ENCODE peak calls at places on chromosomes 2 and 18, in nine cellular contexts. P, H, R, A, M, E, J, F and W are unnamed samples.

GRCh38 chr2:240139011-240139441 is 1.4 kb downstream of the OTOS start:
- DNase-seq in P (peak; percentile 3), H (no peak), R (no peak), A (no peak), M (no peak), E (no peak), J (no peak), F (no peak), W (no peak)

GRCh38 chr2:88880441-88880953 is 189.0 kb downstream of the RPIA start:
- DNase-seq in P (peak; percentile 27), H (no peak), R (peak; percentile 47), A (peak; percentile 47), M (peak; percentile 35), E (no peak), J (peak; percentile 12), F (peak; percentile 36), W (peak; percentile 52)

GRCh38 chr2:62118160-62118559 is 77.8 kb upstream of the B3GNT2 start:
- DNase-seq in P (no peak), H (no peak), R (no peak), A (no peak), M (no peak), E (no peak), J (peak; percentile 14), F (no peak), W (no peak)

GRCh38 chr18:78330761-78331160 is 648.9 kb upstream of the SALL3 start:
- DNase-seq in P (no peak), H (no peak), R (no peak), A (no peak), M (no peak), E (no peak), J (no peak), F (no peak), W (no peak)

GRCh38 chr2:239113164-239113563 is 265.3 kb downstream of the TWIST2 start:
- DNase-seq in P (no peak), H (no peak), R (peak; percentile 25), A (no peak), M (no peak), E (no peak), J (peak; percentile 33), F (no peak), W (no peak)

GRCh38 chr2:235021752-235022151 is 69.9 kb downstream of the SH3BP4 start:
- DNase-seq in P (no peak), H (no peak), R (peak; percentile 72), A (no peak), M (peak; percentile 32), E (no peak), J (peak; percentile 89), F (peak; percentile 99), W (peak; percentile 96)

GRCh38 chr2:9770308-9771100 is 72.8 kb upstream of the TAF1B start:
- DNase-seq in P (peak; percentile 77), H (peak; percentile 70), R (peak; percentile 70), A (peak; percentile 67), M (no peak), E (peak; percentile 80), J (peak; percentile 61), F (peak; percentile 67), W (peak; percentile 64)

GRCh38 chr18:35460719-35461118 is 37.0 kb downstream of the INO80C start:
- DNase-seq in P (no peak), H (no peak), R (peak; percentile 76), A (no peak), M (peak; percentile 26), E (no peak), J (peak; percentile 27), F (peak; percentile 49), W (no peak)

GRCh38 chr2:99860720-99861375 is 281.5 kb downstream of the AFF3 start:
- DNase-seq in P (no peak), H (no peak), R (no peak), A (no peak), M (no peak), E (no peak), J (peak; percentile 57), F (no peak), W (no peak)

GRCh38 chr2:99862566-99862965 is 279.8 kb downstream of the AFF3 start:
- DNase-seq in P (no peak), H (no peak), R (no peak), A (no peak), M (no peak), E (no peak), J (no peak), F (no peak), W (no peak)

GRCh38 chr2:99858951-99859596 is 283.3 kb downstream of the AFF3 start:
- DNase-seq in P (no peak), H (no peak), R (peak; percentile 86), A (no peak), M (no peak), E (no peak), J (peak; percentile 93), F (no peak), W (no peak)

GRCh38 chr2:99863236-99863913 is 279.0 kb downstream of the AFF3 start:
- DNase-seq in P (no peak), H (no peak), R (peak; percentile 88), A (no peak), M (no peak), E (no peak), J (peak; percentile 72), F (no peak), W (no peak)

DNA sequence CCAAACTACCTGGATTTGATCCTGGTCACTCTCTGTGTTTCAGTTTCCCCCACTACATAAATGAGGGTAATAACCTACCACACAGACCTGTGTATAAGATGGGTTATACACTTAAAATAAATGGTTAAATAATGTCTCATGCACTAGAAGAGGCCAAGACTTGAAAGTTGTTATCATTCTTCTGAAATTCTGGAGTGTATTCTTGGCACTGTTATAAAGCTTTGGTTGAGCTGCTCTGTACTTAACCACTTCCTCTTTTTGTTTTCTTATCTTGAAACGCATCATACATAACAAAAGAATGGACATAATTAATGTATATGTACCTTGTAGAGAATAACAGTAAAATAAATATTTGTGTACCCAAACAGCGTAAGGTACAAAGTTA is 281.0 kb downstream of the AFF3 start:
- DNase-seq in P (no peak), H (peak; percentile 23), R (peak; percentile 83), A (no peak), M (no peak), E (no peak), J (peak; percentile 86), F (no peak), W (no peak)
- TF ChIP-seq CTCF in P (no peak), H (no peak), R (no peak), A (no peak), M (no peak), E (no peak), J (no peak), F (no peak), W (no peak)

GRCh38 chr2:217703102-217703501 is 299.7 kb downstream of the TNS1 start:
- DNase-seq in P (no peak), H (no peak), R (no peak), A (peak; percentile 54), M (no peak), E (no peak), J (no peak), F (no peak), W (no peak)

GRCh38 chr2:217694296-217694695 is 308.5 kb downstream of the TNS1 start:
- DNase-seq in P (no peak), H (no peak), R (peak; percentile 32), A (no peak), M (no peak), E (no peak), J (no peak), F (peak; percentile 43), W (peak; percentile 48)

GRCh38 chr2:217695033-217695520 is 307.7 kb downstream of the TNS1 start:
- DNase-seq in P (no peak), H (no peak), R (peak; percentile 92), A (no peak), M (no peak), E (no peak), J (peak; percentile 93), F (peak; percentile 69), W (peak; percentile 99)

GRCh38 chr2:217703999-217704398 is 298.8 kb downstream of the TNS1 start:
- DNase-seq in P (no peak), H (no peak), R (no peak), A (no peak), M (no peak), E (no peak), J (no peak), F (no peak), W (no peak)

DNA sequence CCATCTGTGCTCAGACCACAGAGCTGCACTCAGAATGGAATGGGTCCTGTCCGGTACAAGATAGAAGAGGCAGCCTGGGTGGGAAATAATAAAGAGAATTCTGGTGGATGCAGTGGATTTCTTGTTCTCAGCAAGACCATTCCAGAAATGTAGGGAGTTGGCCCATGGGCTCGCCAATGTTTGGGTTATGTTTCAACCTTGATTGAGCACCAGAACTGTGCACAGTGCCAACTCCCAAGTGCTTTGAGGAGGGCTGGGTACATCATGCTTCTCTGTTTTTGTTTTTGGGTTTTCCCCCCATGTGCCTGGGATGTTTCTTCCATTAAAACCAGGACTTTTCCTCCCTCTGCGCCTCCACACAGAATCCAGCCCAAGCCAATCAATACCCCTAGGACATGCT is 304.1 kb downstream of the TNS1 start:
- DNase-seq in P (no peak), H (no peak), R (no peak), A (peak; percentile 91), M (no peak), E (no peak), J (no peak), F (no peak), W (no peak)
- TF ChIP-seq CTCF in P (no peak), H (no peak), R (no peak), A (no peak), M (no peak), E (no peak), J (no peak), F (no peak), W (no peak)

GRCh38 chr2:191759650-191760049 is 81.7 kb downstream of the NABP1 start:
- DNase-seq in P (no peak), H (no peak), R (no peak), A (no peak), M (no peak), E (no peak), J (no peak), F (no peak), W (no peak)

GRCh38 chr2:191757256-191757655 is 79.3 kb downstream of the NABP1 start:
- DNase-seq in P (no peak), H (no peak), R (no peak), A (no peak), M (no peak), E (no peak), J (no peak), F (no peak), W (no peak)

GRCh38 chr2:191756753-191757152 is 78.8 kb downstream of the NABP1 start:
- DNase-seq in P (no peak), H (no peak), R (no peak), A (no peak), M (no peak), E (no peak), J (no peak), F (no peak), W (no peak)

GRCh38 chr2:191759200-191759507 is 81.2 kb downstream of the NABP1 start:
- DNase-seq in P (no peak), H (no peak), R (no peak), A (no peak), M (no peak), E (no peak), J (no peak), F (no peak), W (no peak)

GRCh38 chr2:191758420-191759199 is 80.7 kb downstream of the NABP1 start:
- DNase-seq in P (peak; percentile 76), H (peak; percentile 87), R (peak; percentile 32), A (peak; percentile 34), M (peak; percentile 33), E (no peak), J (peak; percentile 39), F (no peak), W (peak; percentile 37)
- TF ChIP-seq CTCF in P (peak; percentile 95), H (peak; percentile 74), R (peak; percentile 66), A (peak; percentile 55), M (peak; percentile 75), E (no peak), J (peak; percentile 65), F (peak; percentile 63), W (peak; percentile 83)

GRCh38 chr18:51624311-51624710 is 426.8 kb upstream of the MEX3C start:
- DNase-seq in P (no peak), H (no peak), R (no peak), A (no peak), M (no peak), E (no peak), J (no peak), F (no peak), W (no peak)

GRCh38 chr18:51622676-51623075 is 425.2 kb upstream of the MEX3C start:
- DNase-seq in P (peak; percentile 34), H (no peak), R (no peak), A (no peak), M (no peak), E (no peak), J (no peak), F (no peak), W (no peak)

GRCh38 chr18:51623653-51624052 is 426.2 kb upstream of the MEX3C start:
- DNase-seq in P (no peak), H (no peak), R (no peak), A (no peak), M (no peak), E (no peak), J (no peak), F (no peak), W (no peak)

GRCh38 chr18:51619283-51619682 is 421.8 kb upstream of the MEX3C start:
- DNase-seq in P (no peak), H (no peak), R (no peak), A (no peak), M (no peak), E (no peak), J (no peak), F (no peak), W (no peak)

GRCh38 chr18:51621103-51621969 is 423.9 kb upstream of the MEX3C start:
- DNase-seq in P (peak; percentile 56), H (peak; percentile 55), R (peak; percentile 55), A (peak; percentile 49), M (no peak), E (peak; percentile 57), J (peak; percentile 22), F (no peak), W (peak; percentile 2)
- TF ChIP-seq CTCF in P (peak; percentile 81), H (peak; percentile 86), R (peak; percentile 86), A (peak; percentile 69), M (peak; percentile 32), E (peak; percentile 80), J (peak; percentile 85), F (peak; percentile 91), W (peak; percentile 70)